ENCODE peak calls at places on chromosome 16, in six cellular contexts. H is activated naive CD4-positive, alpha-beta T cell treated with anti-CD3 and anti-CD28 coated beads for 36 hours; R is hepatic stellate cell; G is activated effector memory CD4-positive, alpha-beta T cell treated with Interleukin-2 at 50 U/mL for 16 hours; O is caudate nucleus; Y is cardiac muscle cell. V is an unnamed sample.

GRCh38 chr16:15482068-15482747 is 47.8 kb downstream of the BMERB1 start:
- DNase-seq in G (no peak), O (peak), H (peak), R (peak), Y (peak), V (no peak)

GRCh38 chr16:58366247-58367031 is 25.8 kb upstream of the GINS3 start:
- DNase-seq in R (no peak), Y (peak), G (no peak), O (no peak), H (no peak), V (no peak)

GRCh38 chr16:80667258-80667560 is 126.4 kb downstream of the DYNLRB2 start:
- DNase-seq in O (no peak), Y (no peak), R (no peak), G (no peak), H (no peak), V (no peak)

GRCh38 chr16:22933173-22933572 is 119.2 kb downstream of the HS3ST2 start:
- DNase-seq in O (no peak), H (no peak), Y (peak), G (no peak), R (no peak), V (no peak)

GRCh38 chr16:15942901-15943690 is 6.3 kb upstream of the ABCC1 start:
- DNase-seq in O (no peak), R (no peak), H (no peak), G (no peak), Y (no peak), V (no peak)

GRCh38 chr16:70561623-70562022 is 38.0 kb downstream of the SF3B3 start:
- DNase-seq in O (no peak), R (no peak), Y (no peak), H (no peak), G (no peak), V (no peak)

GRCh38 chr16:48574148-48574547 is 35.8 kb downstream of the N4BP1 start:
- DNase-seq in Y (peak), H (no peak), R (no peak), O (no peak), G (no peak), V (no peak)

GRCh38 chr16:7355758-7356157 is 23.1 kb downstream of the RBFOX1 start:
- DNase-seq in G (no peak), R (no peak), O (no peak), H (no peak), Y (no peak), V (no peak)

GRCh38 chr16:72664480-72665408 is 383.2 kb downstream of the ZFHX3 start:
- DNase-seq in Y (peak), O (peak), H (peak), G (peak), R (peak), V (peak)

GRCh38 chr16:31016018-31016417 is 5.6 kb upstream of the STX1B start:
- DNase-seq in O (no peak), Y (no peak), R (no peak), H (no peak), G (no peak), V (no peak)

GRCh38 chr16:12158428-12158827 is 181.9 kb downstream of the SNX29 start:
- DNase-seq in H (no peak), O (no peak), G (no peak), Y (peak), R (peak), V (no peak)

GRCh38 chr16:66474750-66475199 is 47.7 kb downstream of the BEAN1 start:
- DNase-seq in R (no peak), O (no peak), G (peak), H (peak), Y (no peak), V (peak)

GRCh38 chr16:57608462-57609113 is 19.8 kb upstream of the ADGRG1 start:
- DNase-seq in Y (no peak), G (no peak), H (peak), R (no peak), O (no peak), V (no peak)

GRCh38 chr16:4081577-4082021 is 34.6 kb downstream of the ADCY9 start:
- DNase-seq in G (no peak), H (peak), Y (no peak), O (no peak), R (no peak), V (no peak)

GRCh38 chr16:75011634-75012307 is 12.9 kb downstream of the ZNRF1 start:
- DNase-seq in Y (peak), O (no peak), H (peak), G (no peak), R (peak), V (no peak)

GRCh38 chr16:69182730-69183416 is 4.1 kb upstream of the SNTB2 start:
- DNase-seq in H (no peak), R (no peak), Y (no peak), O (no peak), G (no peak), V (peak)

GRCh38 chr16:10569629-10570028 is 10.8 kb downstream of the EMP2 start:
- DNase-seq in G (no peak), R (peak), H (no peak), Y (no peak), O (no peak), V (no peak)

GRCh38 chr16:79668502-79668901 is 68.0 kb upstream of the MAF start:
- DNase-seq in H (peak), G (no peak), Y (no peak), O (no peak), R (no peak), V (no peak)

GRCh38 chr16:20614201-20615141 is 38.3 kb upstream of the ACSM2B start:
- DNase-seq in H (no peak), R (no peak), Y (no peak), G (no peak), O (no peak), V (peak)

GRCh38 chr16:69112285-69113129 is 7.1 kb downstream of the HAS3 start:
- DNase-seq in H (peak), R (peak), G (peak), O (no peak), Y (peak), V (no peak)

GRCh38 chr16:4373909-4374742 is 2.5 kb downstream of the VASN start:
- DNase-seq in Y (peak), O (no peak), R (peak), H (no peak), G (no peak), V (no peak)

GRCh38 chr16:77993111-77993571 is 29.2 kb upstream of the CLEC3A start:
- DNase-seq in R (no peak), G (no peak), Y (no peak), H (no peak), O (no peak), V (no peak)

GRCh38 chr16:30499284-30499683 is 26.7 kb downstream of the ITGAL start:
- DNase-seq in Y (no peak), R (no peak), O (no peak), G (no peak), H (no peak), V (no peak)

GRCh38 chr16:31477220-31478216 is 5.4 kb upstream of the SLC5A2 start:
- DNase-seq in G (peak), H (peak), Y (no peak), R (no peak), O (no peak), V (no peak)

GRCh38 chr16:8173111-8173644 is 417.1 kb downstream of the TMEM114 start:
- DNase-seq in H (peak), O (no peak), R (peak), Y (peak), G (no peak), V (peak)

GRCh38 chr16:88497561-88498420 is 44.7 kb downstream of the ZFPM1 start:
- DNase-seq in Y (peak), O (no peak), G (no peak), H (no peak), R (no peak), V (no peak)

GRCh38 chr16:88965826-88966480 is 11.1 kb downstream of the CBFA2T3 start:
- DNase-seq in O (no peak), R (no peak), G (no peak), Y (no peak), H (no peak), V (no peak)

GRCh38 chr16:31128711-31129567 is 6.6 kb downstream of the PRSS8 start:
- DNase-seq in O (no peak), R (no peak), G (no peak), Y (no peak), H (no peak), V (no peak)

GRCh38 chr16:15636392-15636873 is 6.5 kb downstream of the MARF1 start:
- DNase-seq in Y (no peak), H (peak), O (no peak), G (no peak), R (no peak), V (no peak)

GRCh38 chr16:89721644-89722391 is 481 bp downstream of the ZNF276 start:
- DNase-seq in O (no peak), R (peak), Y (peak), H (peak), G (peak), V (no peak)